ENCODE peak calls at places on chromosomes 4 and X, in four cellular contexts. One of them, this sample, is unnamed.
A peak's percentile ranks its signal among the peaks of the same experiment; 100 is the strongest.

GRCh38 chr4:80155286-80155982 is 41.9 kb upstream of the PRDM8 start:
- DNase-seq in heart left ventricle: no peak
- DNase-seq in ovary: no peak
- DNase-seq in GM12891: no peak
- DNase-seq in this sample: no peak

GRCh38 chrX:3504916-3505315 is 158.5 kb upstream of the MXRA5 start:
- DNase-seq in ovary: no peak
- DNase-seq in GM12891: no peak
- DNase-seq in heart left ventricle: no peak
- DNase-seq in this sample: no peak

GRCh38 chrX:117038918-117039440 is 576.2 kb upstream of the CT83 start:
- DNase-seq in GM12891: no peak
- DNase-seq in heart left ventricle: no peak
- DNase-seq in ovary: no peak
- DNase-seq in this sample: no peak

GRCh38 chrX:113868169-113868568 is 715.7 kb upstream of the HTR2C start:
- DNase-seq in heart left ventricle: no peak
- DNase-seq in ovary: no peak
- DNase-seq in GM12891: no peak
- DNase-seq in this sample: no peak

GRCh38 chr4:126794363-126794762 is 838.4 kb upstream of the INTU start:
- DNase-seq in GM12891: no peak
- DNase-seq in ovary: no peak
- DNase-seq in heart left ventricle: no peak
- DNase-seq in this sample: no peak

GRCh38 chrX:16659326-16659725 is 9.4 kb downstream of the S100G start:
- DNase-seq in ovary: no peak
- DNase-seq in GM12891: no peak
- DNase-seq in heart left ventricle: no peak
- DNase-seq in this sample: no peak

GRCh38 chr4:52833941-52834525 is 28.1 kb upstream of the RASL11B start:
- DNase-seq in GM12891: no peak
- DNase-seq in ovary: no peak
- DNase-seq in heart left ventricle: no peak
- DNase-seq in this sample: no peak

GRCh38 chr4:78732332-78733104 is 43.6 kb upstream of the BMP2K start:
- DNase-seq in ovary: no peak
- DNase-seq in heart left ventricle: no peak
- DNase-seq in GM12891: no peak
- DNase-seq in this sample: no peak

GRCh38 chrX:12563121-12563520 is 228.1 kb upstream of the PRPS2 start:
- DNase-seq in GM12891: no peak
- DNase-seq in heart left ventricle: no peak
- DNase-seq in ovary: no peak
- DNase-seq in this sample: no peak

GRCh38 chrX:11445540-11445939 is 152.3 kb downstream of the AMELX start:
- DNase-seq in GM12891: no peak
- DNase-seq in ovary: no peak
- DNase-seq in heart left ventricle: no peak
- DNase-seq in this sample: no peak

GRCh38 chrX:154775611-154776349 is 13.1 kb downstream of the DKC1 start:
- DNase-seq in heart left ventricle: peak; percentile 31
- DNase-seq in GM12891: no peak
- DNase-seq in ovary: no peak
- DNase-seq in this sample: peak; percentile 23
- TF ChIP-seq POLR2A in heart left ventricle: no peak
- TF ChIP-seq POLR2A in GM12891: no peak
- TF ChIP-seq POLR2A in ovary: no peak
- TF ChIP-seq POLR2A in this sample: no peak

DNA sequence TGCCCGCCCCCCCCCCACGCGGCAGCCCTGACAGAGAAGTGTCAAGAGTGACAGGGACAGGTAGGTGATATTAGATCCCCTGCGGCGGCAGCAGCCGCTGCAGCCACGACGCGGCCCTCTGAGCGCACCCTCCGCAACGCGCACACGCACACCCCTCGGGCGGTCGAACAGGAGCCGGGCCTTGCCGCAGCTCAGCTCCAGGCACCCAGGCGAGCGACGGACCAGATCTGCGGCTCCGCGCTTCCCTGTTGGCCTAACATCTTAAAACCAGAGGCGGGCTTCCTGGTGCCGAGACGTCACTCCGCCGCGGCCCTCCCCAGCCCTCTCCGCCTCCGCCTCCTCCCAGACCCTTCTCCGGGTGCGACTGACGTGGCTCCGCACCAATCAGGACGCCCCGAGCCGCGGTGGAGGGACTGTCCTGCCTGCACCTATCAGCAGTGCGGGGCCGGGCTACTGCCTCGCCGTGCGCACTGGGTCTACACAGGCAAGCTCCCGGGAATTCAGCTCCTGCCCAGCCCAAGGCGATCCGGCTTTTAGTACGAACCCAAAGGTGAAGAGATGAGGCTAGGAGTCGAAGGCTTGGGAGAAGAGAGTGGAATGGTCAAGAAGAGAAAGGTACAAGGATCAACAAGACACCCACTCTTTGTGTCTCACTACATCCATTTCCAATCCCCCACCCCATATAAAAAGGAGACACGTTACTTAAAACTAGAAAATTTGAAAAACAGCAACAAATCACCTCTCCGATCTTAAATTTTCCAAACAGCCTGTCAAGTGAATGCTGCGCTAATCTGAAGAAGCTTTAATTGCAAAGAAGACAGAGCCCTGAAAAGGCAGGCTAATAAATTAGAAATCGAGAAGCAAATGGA is at the start of gene PITX2:
- DNase-seq in ovary: peak; percentile 60
- DNase-seq in GM12891: no peak
- DNase-seq in heart left ventricle: peak; percentile 48
- DNase-seq in this sample: no peak
- TF ChIP-seq POLR2A in ovary: no peak
- TF ChIP-seq POLR2A in GM12891: no peak
- TF ChIP-seq POLR2A in heart left ventricle: no peak
- TF ChIP-seq POLR2A in this sample: no peak

DNA sequence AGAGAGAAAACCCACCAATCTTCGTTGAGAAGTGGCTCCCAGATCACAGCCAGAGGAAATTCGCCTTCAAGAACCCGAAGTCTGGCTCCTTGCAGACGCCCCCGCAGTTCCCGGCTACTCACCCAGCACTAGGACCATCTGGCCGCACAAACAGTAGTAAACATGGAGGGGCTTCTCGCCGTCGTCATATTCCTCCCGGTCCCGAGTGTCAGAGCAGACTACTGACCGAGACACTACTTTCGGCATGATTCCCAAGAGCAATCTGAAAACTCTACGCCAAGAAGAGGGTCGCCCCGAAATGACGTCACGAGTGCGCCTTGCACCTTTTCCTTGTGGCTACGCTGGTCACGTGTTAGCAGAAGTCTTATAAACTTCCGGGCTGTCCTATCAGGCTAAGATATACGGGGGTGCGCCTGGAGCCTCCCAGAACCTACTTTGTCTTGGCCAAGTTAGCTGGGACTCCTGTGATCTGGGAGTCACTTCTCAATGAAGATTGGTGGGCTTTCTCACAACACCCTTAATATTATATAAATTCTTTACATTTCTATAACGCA is at the start of gene STEEP1:
- DNase-seq in ovary: peak; percentile 86
- DNase-seq in heart left ventricle: peak; percentile 87
- DNase-seq in GM12891: peak; percentile 65
- DNase-seq in this sample: peak; percentile 78
- TF ChIP-seq POLR2A in ovary: no peak
- TF ChIP-seq POLR2A in heart left ventricle: no peak
- TF ChIP-seq POLR2A in GM12891: peak; percentile 68
- TF ChIP-seq POLR2A in this sample: peak; percentile 41

GRCh38 chr4:8158710-8159521 is at the start of gene ABLIM2:
- DNase-seq in heart left ventricle: peak; percentile 98
- DNase-seq in GM12891: peak; percentile 98
- DNase-seq in ovary: peak; percentile 98
- DNase-seq in this sample: peak; percentile 75
- TF ChIP-seq POLR2A in heart left ventricle: peak; percentile 89
- TF ChIP-seq POLR2A in GM12891: no peak
- TF ChIP-seq POLR2A in ovary: peak; percentile 36
- TF ChIP-seq POLR2A in this sample: peak; percentile 83

DNA sequence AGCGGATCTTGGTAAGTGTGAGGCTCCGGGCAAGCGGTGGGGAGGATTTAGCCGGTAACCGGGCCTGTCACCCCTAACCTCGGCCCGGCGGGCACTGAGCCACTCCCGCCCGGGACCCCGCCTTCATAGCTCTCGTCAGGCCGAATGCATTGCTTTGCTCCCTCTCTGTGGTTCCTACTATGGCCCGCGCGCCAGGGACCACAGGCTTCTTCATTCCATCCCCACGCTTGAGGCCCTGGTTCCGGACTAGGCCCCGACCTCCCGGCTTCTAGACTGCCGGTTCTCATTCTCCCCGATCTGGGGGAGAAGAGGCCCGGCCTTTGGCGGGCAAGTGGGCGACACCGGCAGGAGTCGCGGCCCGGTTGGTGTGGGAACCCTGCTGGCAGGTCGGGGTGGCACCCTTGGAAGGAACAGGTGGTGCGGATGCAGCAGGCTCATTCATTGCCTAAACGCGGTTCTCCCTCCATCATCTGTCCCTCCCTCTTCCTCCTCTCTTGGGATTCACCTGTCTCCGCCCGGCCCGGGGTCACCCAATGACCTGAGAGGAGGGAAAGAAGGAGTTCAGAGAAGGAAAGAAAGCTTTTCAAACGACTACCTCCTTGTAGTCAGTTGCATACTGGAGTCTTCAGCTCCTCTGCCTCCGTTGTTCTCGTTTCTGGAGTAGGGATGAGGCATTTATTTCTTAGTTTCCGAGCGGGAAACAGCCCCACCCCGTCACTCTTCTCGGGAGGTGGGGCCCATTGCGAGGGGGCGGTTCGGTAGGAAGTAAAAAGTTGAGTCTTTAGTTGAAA is at the start of gene NDUFC1:
- DNase-seq in GM12891: peak; percentile 39
- DNase-seq in heart left ventricle: peak; percentile 51
- DNase-seq in ovary: peak; percentile 63
- DNase-seq in this sample: no peak
- TF ChIP-seq POLR2A in GM12891: no peak
- TF ChIP-seq POLR2A in heart left ventricle: no peak
- TF ChIP-seq POLR2A in ovary: no peak
- TF ChIP-seq POLR2A in this sample: peak; percentile 10

DNA sequence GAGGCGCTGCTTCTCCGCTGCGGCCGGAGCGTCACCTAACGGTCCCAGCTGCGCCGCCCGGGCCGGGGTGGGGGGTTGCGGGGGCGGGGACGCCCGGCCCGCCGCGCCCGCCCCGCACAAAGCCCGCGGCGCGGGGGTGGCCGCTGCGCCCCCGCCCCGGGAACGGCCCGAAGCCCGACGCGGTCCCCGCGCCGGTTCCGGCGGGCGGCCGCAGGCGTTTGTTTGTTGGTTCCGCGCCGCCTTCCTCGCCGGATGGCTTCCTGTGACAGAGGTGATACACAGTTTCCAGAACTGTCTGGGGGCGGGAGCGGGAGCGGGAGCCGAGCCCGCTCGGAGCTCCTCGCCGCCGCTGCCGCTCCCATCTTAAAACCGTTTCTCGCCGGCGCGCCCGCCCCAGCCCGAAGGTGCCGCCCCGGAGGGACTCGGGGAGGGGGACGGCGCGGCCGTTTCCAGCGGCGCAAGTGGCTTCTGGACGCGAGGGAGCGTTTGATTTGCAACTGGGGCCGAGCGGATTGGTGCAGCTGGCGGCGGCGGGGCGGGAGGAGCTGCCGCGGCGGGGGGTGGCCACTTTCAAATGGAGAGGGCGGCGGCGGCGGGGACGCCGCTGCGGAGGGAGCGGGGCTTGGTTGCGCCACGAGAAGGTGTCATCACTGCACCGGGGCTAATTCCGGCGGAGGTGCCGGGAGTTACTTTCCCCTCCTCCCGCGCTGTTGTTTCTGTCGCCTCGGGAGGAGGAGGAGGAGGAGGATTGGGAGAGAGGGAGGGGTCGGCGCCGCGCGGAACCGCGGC is 2.3 kb downstream of the JADE1 start:
- DNase-seq in GM12891: peak; percentile 59
- DNase-seq in ovary: peak; percentile 79
- DNase-seq in heart left ventricle: peak; percentile 90
- DNase-seq in this sample: peak; percentile 65
- TF ChIP-seq POLR2A in GM12891: peak; percentile 63
- TF ChIP-seq POLR2A in ovary: peak; percentile 70
- TF ChIP-seq POLR2A in heart left ventricle: peak; percentile 70
- TF ChIP-seq POLR2A in this sample: peak; percentile 47

GRCh38 chr4:7839856-7840255 is 99.8 kb downstream of the AFAP1 start:
- DNase-seq in heart left ventricle: no peak
- DNase-seq in ovary: no peak
- DNase-seq in GM12891: no peak
- DNase-seq in this sample: no peak

GRCh38 chr4:7838136-7838782 is 101.4 kb downstream of the AFAP1 start:
- DNase-seq in ovary: no peak
- DNase-seq in GM12891: no peak
- DNase-seq in heart left ventricle: no peak
- DNase-seq in this sample: no peak

GRCh38 chr4:7841071-7841470 is 98.6 kb downstream of the AFAP1 start:
- DNase-seq in ovary: no peak
- DNase-seq in heart left ventricle: no peak
- DNase-seq in GM12891: no peak
- DNase-seq in this sample: no peak

GRCh38 chr4:7842384-7843279 is 97.0 kb downstream of the AFAP1 start:
- DNase-seq in heart left ventricle: peak; percentile 65
- DNase-seq in ovary: peak; percentile 71
- DNase-seq in GM12891: no peak
- DNase-seq in this sample: peak; percentile 39

DNA sequence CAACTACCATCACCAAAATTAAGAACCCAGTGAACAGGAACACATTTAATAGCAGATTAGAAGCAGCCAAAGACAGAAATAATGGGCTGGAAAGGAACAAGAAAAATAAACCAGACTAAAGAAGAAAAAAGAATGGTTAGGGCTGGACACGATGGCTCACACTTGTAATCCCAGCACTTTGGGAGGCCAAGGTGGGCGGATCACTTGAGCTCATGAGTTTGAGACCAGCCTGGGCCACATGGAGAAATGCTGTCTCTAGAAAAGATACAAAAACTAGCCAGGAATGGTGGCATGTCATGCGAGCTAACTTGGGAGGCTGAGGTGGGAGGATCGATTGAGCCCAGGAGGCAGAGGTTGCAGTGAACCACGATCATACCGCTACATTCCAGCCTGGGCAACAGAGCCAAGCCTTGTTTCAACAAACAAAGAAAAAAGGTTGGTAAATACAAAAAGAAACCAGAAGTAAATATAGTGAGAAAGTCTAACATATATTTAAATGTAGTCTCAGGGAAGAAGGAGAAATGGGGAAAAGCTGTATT is 102.0 kb downstream of the AFAP1 start:
- DNase-seq in ovary: no peak
- DNase-seq in heart left ventricle: no peak
- DNase-seq in GM12891: no peak
- DNase-seq in this sample: no peak
- TF ChIP-seq POLR2A in ovary: no peak
- TF ChIP-seq POLR2A in heart left ventricle: no peak
- TF ChIP-seq POLR2A in GM12891: no peak
- TF ChIP-seq POLR2A in this sample: no peak

GRCh38 chrX:55717521-55718497 is at the start of gene RRAGB:
- DNase-seq in heart left ventricle: peak; percentile 94
- DNase-seq in GM12891: peak; percentile 55
- DNase-seq in ovary: peak; percentile 93
- DNase-seq in this sample: peak; percentile 45
- TF ChIP-seq POLR2A in heart left ventricle: no peak
- TF ChIP-seq POLR2A in GM12891: peak; percentile 60
- TF ChIP-seq POLR2A in ovary: peak; percentile 40
- TF ChIP-seq POLR2A in this sample: peak; percentile 32

This sample was measured in H54.